ENCODE peak calls at places on chromosome 5, in ten cellular contexts. Y, P, K, H, R, C, Q, A, D and G are unnamed samples.

GRCh38 chr5:95809414-95809960 is 13.0 kb downstream of the GLRX start:
- DNase-seq in Y (no peak), P (no peak), K (no peak), H (no peak), R (no peak), C (peak; percentile 84), Q (no peak), A (no peak), D (no peak), G (peak; percentile 37)

GRCh38 chr5:29518176-29518575 is 1675.3 kb upstream of the CDH6 start:
- DNase-seq in Y (no peak), P (no peak), K (no peak), H (no peak), R (no peak), C (no peak), Q (no peak), A (no peak), D (no peak), G (no peak)

GRCh38 chr5:126448720-126449119 is 25.5 kb downstream of the GRAMD2B start:
- DNase-seq in Y (no peak), P (no peak), K (no peak), H (no peak), R (no peak), C (no peak), Q (no peak), A (no peak), D (no peak), G (no peak)

GRCh38 chr5:170429014-170429413 is 39.8 kb upstream of the KCNMB1 start:
- DNase-seq in Y (no peak), P (no peak), K (peak; percentile 29), H (no peak), R (no peak), C (peak; percentile 11), Q (no peak), A (no peak), D (peak; percentile 48), G (no peak)

GRCh38 chr5:93078082-93079038 is 502.7 kb downstream of the NR2F1-AS1 start:
- DNase-seq in Y (peak; percentile 59), P (no peak), K (peak; percentile 27), H (no peak), R (peak; percentile 48), C (peak; percentile 96), Q (peak; percentile 18), A (no peak), D (peak; percentile 97), G (peak; percentile 18)

GRCh38 chr5:44830951-44831350 is 22.2 kb downstream of the MRPS30 start:
- DNase-seq in Y (no peak), P (no peak), K (no peak), H (no peak), R (no peak), C (no peak), Q (no peak), A (no peak), D (no peak), G (no peak)

GRCh38 chr5:67315082-67315801 is 118.6 kb upstream of the CD180 start:
- DNase-seq in Y (peak; percentile 72), P (no peak), K (no peak), H (no peak), R (no peak), C (peak; percentile 78), Q (no peak), A (no peak), D (peak; percentile 67), G (no peak)

GRCh38 chr5:140153905-140154304 is 21.1 kb upstream of the CYSTM1 start:
- DNase-seq in Y (no peak), P (no peak), K (no peak), H (no peak), R (no peak), C (no peak), Q (no peak), A (no peak), D (no peak), G (no peak)

GRCh38 chr5:61262080-61262479 is 70.0 kb upstream of the ZSWIM6 start:
- DNase-seq in Y (no peak), P (no peak), K (peak; percentile 53), H (no peak), R (no peak), C (no peak), Q (no peak), A (no peak), D (no peak), G (no peak)

GRCh38 chr5:90418214-90418613 is 8.7 kb upstream of the CETN3 start:
- DNase-seq in Y (no peak), P (no peak), K (no peak), H (no peak), R (no peak), C (no peak), Q (no peak), A (no peak), D (no peak), G (no peak)

GRCh38 chr5:143037071-143037470 is 266.9 kb downstream of the ARHGAP26 start:
- DNase-seq in Y (no peak), P (no peak), K (no peak), H (no peak), R (no peak), C (no peak), Q (no peak), A (no peak), D (peak; percentile 54), G (no peak)

GRCh38 chr5:933251-933861 is 40.7 kb downstream of the TRIP13 start:
- DNase-seq in Y (no peak), P (peak; percentile 21), K (no peak), H (no peak), R (no peak), C (no peak), Q (no peak), A (no peak), D (no peak), G (no peak)

GRCh38 chr5:141373673-141374317 is at the start of gene PCDHGA6:
- DNase-seq in Y (no peak), P (no peak), K (no peak), H (no peak), R (no peak), C (peak; percentile 40), Q (no peak), A (no peak), D (peak; percentile 57), G (no peak)